ENCODE peak calls at places on chromosome 16, in nine cellular contexts. D is fibroblast of pulmonary artery; P is activated naive CD4-positive, alpha-beta T cell treated with anti-CD3 and anti-CD28 coated beads, Interleukin-2, amount 10 ng/mL, durations not matched to agents 7 days and 5 days; A is stimulated activated CD4-positive, alpha-beta T cell treated with anti-CD3 and anti-CD28 coated beads, Interleukin-2, amount 100 ng/mL, for 4 hours; W is cardiac muscle cell; X is adipocyte; S is NCI-H446; B is pulmonary artery endothelial cell; L is NCI-H510A treated with DMSO at 0.1 percent for 48 hours. U is an unnamed sample.

GRCh38 chr16:64892843-64893242 is 229.0 kb downstream of the CDH11 start:
- DNase-seq in D (peak), S (no peak), L (no peak), A (no peak), B (no peak), W (peak), P (no peak), X (peak), U (no peak)

GRCh38 chr16:77469639-77470038 is 34.8 kb upstream of the ADAMTS18 start:
- DNase-seq in A (no peak), L (no peak), P (no peak), W (no peak), D (no peak), X (no peak), B (no peak), S (no peak), U (no peak)

GRCh38 chr16:53991181-53992056 is 287.5 kb downstream of the FTO start:
- DNase-seq in S (no peak), P (peak), X (peak), W (peak), A (no peak), B (no peak), D (peak), L (peak), U (peak)

GRCh38 chr16:46961373-46962353 is 11.8 kb downstream of the DNAJA2 start:
- DNase-seq in W (no peak), X (peak), A (no peak), L (no peak), D (no peak), P (peak), S (no peak), B (no peak), U (peak)

GRCh38 chr16:11159189-11159588 is 96.8 kb downstream of the SOCS1 start:
- DNase-seq in D (no peak), P (no peak), L (no peak), X (no peak), A (no peak), B (no peak), S (no peak), W (no peak), U (no peak)

GRCh38 chr16:22188595-22189442 is 17.3 kb upstream of the EEF2K start:
- DNase-seq in P (peak), S (no peak), W (peak), X (peak), A (peak), D (peak), L (peak), B (peak), U (no peak)

GRCh38 chr16:9378876-9379275 is 287.4 kb downstream of the HAPSTR1 start:
- DNase-seq in L (no peak), P (no peak), X (no peak), A (no peak), S (no peak), W (peak), B (no peak), D (no peak), U (peak)

GRCh38 chr16:84811529-84811928 is 8.3 kb upstream of the CRISPLD2 start:
- DNase-seq in S (no peak), X (no peak), W (no peak), L (no peak), D (no peak), A (no peak), B (no peak), P (no peak), U (no peak)

GRCh38 chr16:3129137-3130131 is 5.4 kb upstream of the ZNF213 start:
- DNase-seq in B (peak), W (peak), L (peak), D (peak), A (peak), S (peak), P (peak), X (peak), U (peak)

GRCh38 chr16:4693956-4694663 is 748 bp downstream of the NUDT16L1 start:
- DNase-seq in A (peak), X (peak), W (peak), B (no peak), D (peak), S (no peak), L (no peak), P (peak), U (no peak)

GRCh38 chr16:58118801-58119508 is 10.2 kb downstream of the CFAP20 start:
- DNase-seq in L (no peak), P (no peak), X (no peak), W (no peak), A (no peak), D (no peak), B (no peak), S (no peak), U (no peak)

GRCh38 chr16:26985100-26986065 is 81.3 kb upstream of the C16orf82 start:
- DNase-seq in X (no peak), A (no peak), L (no peak), S (no peak), W (no peak), B (no peak), P (no peak), D (no peak), U (no peak)

GRCh38 chr16:2777231-2777902 is at the start of gene ELOB:
- DNase-seq in D (peak), A (peak), L (peak), W (peak), S (peak), P (peak), B (no peak), X (peak), U (peak)

GRCh38 chr16:20263138-20263855 is 64.0 kb downstream of the GP2 start:
- DNase-seq in A (no peak), P (no peak), W (no peak), L (no peak), S (no peak), D (no peak), B (no peak), X (no peak), U (no peak)

GRCh38 chr16:46914556-46915201 is 30.5 kb downstream of the GPT2 start:
- DNase-seq in W (no peak), A (no peak), S (no peak), X (no peak), L (no peak), D (no peak), B (no peak), P (no peak), U (no peak)

GRCh38 chr16:84098939-84099338 is 17.8 kb downstream of the MBTPS1 start:
- DNase-seq in W (no peak), D (no peak), S (no peak), B (no peak), P (no peak), L (no peak), X (no peak), A (no peak), U (no peak)

GRCh38 chr16:9778879-9779278 is 403.3 kb downstream of the GRIN2A start:
- DNase-seq in A (no peak), W (no peak), X (no peak), P (no peak), B (no peak), S (no peak), D (no peak), L (no peak), U (no peak)

GRCh38 chr16:84514874-84515835 is 10.7 kb upstream of the MEAK7 start:
- DNase-seq in D (no peak), S (no peak), A (peak), L (peak), X (no peak), P (peak), B (no peak), W (no peak), U (peak)